ENCODE peak calls at places on chromosomes 13 and 19, in ten cellular contexts. V, R, C, J, F, I, O, Z, K and X are unnamed samples.

GRCh38 chr19:39398297-39398864 is 7.2 kb downstream of the MED29 start:
- DNase-seq in V (peak), R (peak), C (no peak), J (peak), F (no peak), I (peak), O (no peak), Z (peak), K (no peak), X (no peak)

GRCh38 chr13:73060251-73061160 is 1.7 kb downstream of the KLF5 start:
- DNase-seq in V (no peak), R (peak), C (no peak), J (no peak), F (no peak), I (peak), O (peak), Z (peak), K (no peak), X (no peak)

GRCh38 chr19:42248270-42249148 is 6.1 kb upstream of the GSK3A start:
- DNase-seq in V (no peak), R (no peak), C (no peak), J (no peak), F (no peak), I (peak), O (no peak), Z (no peak), K (no peak), X (no peak)

GRCh38 chr13:60379837-60380236 is 17.2 kb upstream of the TDRD3 start:
- DNase-seq in V (no peak), R (no peak), C (no peak), J (peak), F (no peak), I (no peak), O (no peak), Z (no peak), K (no peak), X (no peak)

GRCh38 chr13:97600438-97601080 is 166.6 kb downstream of the RAP2A start:
- DNase-seq in V (no peak), R (no peak), C (no peak), J (no peak), F (no peak), I (no peak), O (no peak), Z (no peak), K (no peak), X (peak)

GRCh38 chr19:38769635-38770211 is 3.6 kb downstream of the LGALS7 start:
- DNase-seq in V (peak), R (peak), C (no peak), J (peak), F (peak), I (peak), O (peak), Z (peak), K (peak), X (peak)

GRCh38 chr19:28980236-28980868 is 232.6 kb downstream of the UQCRFS1 start:
- DNase-seq in V (no peak), R (no peak), C (no peak), J (no peak), F (no peak), I (no peak), O (no peak), Z (peak), K (no peak), X (no peak)

GRCh38 chr19:12778020-12778904 is 2.9 kb upstream of the HOOK2 start:
- DNase-seq in V (no peak), R (peak), C (no peak), J (peak), F (no peak), I (peak), O (no peak), Z (peak), K (peak), X (no peak)

GRCh38 chr19:36128392-36128736 is 11.5 kb upstream of the CAPNS1 start:
- DNase-seq in V (no peak), R (no peak), C (no peak), J (no peak), F (no peak), I (no peak), O (no peak), Z (no peak), K (no peak), X (no peak)